ENCODE peak calls at places on chromosomes 16 and 17, in four cellular contexts. K is stomach, V is BE2C, X is left lung. F is an unnamed sample.

GRCh38 chr17:15659663-15660062 is 24.4 kb downstream of the TRIM16 start:
- DNase-seq in K (peak), V (no peak), X (peak), F (peak)

GRCh38 chr16:57894390-57895080 is 76.4 kb downstream of the CNGB1 start:
- DNase-seq in K (no peak), V (no peak), X (no peak), F (no peak)

GRCh38 chr16:87233928-87234327 is 83.3 kb downstream of the C16orf95 start:
- DNase-seq in K (no peak), V (no peak), X (no peak), F (peak)

GRCh38 chr17:6853764-6854442 is 22.4 kb upstream of the TEKT1 start:
- DNase-seq in K (no peak), V (no peak), X (no peak), F (no peak)

GRCh38 chr17:80123791-80124190 is 22.4 kb downstream of the GAA start:
- DNase-seq in K (peak), V (no peak), X (no peak), F (peak)

GRCh38 chr16:71287903-71288302 is 1.3 kb downstream of the CMTR2 start:
- DNase-seq in K (no peak), V (no peak), X (no peak), F (no peak)

GRCh38 chr16:11251525-11252481 is 4.2 kb downstream of the SOCS1 start:
- DNase-seq in K (peak), V (no peak), X (peak), F (peak)

GRCh38 chr17:40857535-40857934 is 9.5 kb downstream of the KRT12 start:
- DNase-seq in K (no peak), V (peak), X (no peak), F (peak)

GRCh38 chr16:8655184-8655717 is 19.2 kb upstream of the ABAT start:
- DNase-seq in K (peak), V (peak), X (no peak), F (peak)

DNA sequence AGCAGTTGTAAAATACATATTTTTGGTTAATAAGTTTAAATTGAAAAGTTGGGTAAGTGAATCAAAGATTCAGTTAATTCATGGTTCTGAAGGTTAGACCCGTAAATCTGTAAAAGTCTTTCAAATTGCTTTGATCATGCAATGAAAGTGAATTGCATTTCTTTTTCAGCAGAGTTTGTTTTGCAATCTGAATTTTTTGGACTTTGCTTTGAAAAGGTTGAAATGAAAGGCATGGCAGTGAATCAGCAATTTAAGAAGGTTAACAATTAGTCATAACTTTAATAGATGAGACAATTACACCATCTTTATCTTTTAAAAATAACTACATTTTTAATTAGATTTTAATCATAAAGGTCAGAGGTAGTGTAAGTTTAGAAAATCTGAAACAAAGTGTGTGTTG is 310.9 kb upstream of the KCNJ16 start:
- DNase-seq in K (no peak), V (no peak), X (no peak), F (peak)
- TF ChIP-seq CTCF in K (no peak), V (no peak), X (no peak), F (no peak)

GRCh38 chr17:51045616-51046526 is 74.8 kb downstream of the SPAG9 start:
- DNase-seq in K (no peak), V (no peak), X (no peak), F (peak)
- H3K4me3 ChIP-seq in K (peak), V (peak), X (no peak), F (peak)

DNA sequence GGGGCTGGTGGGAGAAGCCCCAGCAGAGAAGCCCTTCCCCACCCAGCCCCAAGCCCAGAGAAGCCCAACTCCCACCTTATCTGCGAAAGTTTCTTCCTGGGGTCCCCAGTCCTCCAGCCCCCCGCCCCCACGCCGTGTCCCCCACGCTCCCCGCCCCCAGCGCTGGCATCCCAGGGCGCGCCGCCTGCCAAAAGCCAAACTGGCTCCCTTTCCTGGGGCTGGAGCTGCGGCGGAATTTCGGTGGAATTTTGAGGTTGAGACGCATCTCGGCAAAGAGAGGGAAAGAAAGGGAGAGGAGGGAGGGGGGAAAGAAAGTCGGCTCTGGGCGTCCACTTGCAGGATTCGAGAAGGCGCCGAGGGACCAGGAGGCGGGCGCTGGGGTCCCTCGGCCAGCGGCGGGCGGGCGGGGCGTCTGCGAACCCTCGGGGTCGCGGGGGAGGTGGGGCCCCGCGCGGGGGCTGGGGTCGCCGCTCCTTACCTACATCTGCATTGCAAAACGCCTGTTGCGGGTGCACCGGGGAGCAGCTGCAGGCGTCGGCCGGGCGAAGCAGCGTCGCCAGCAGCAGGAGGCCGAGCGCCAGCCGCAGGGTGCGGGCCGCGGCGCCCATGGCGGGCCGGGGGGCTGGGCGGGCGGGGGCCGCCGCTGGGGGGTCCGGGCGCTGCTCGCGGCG is 571 bp downstream of the TIMP2 start:
- DNase-seq in K (no peak), V (no peak), X (no peak), F (peak)
- TF ChIP-seq CTCF in K (no peak), V (no peak), X (no peak), F (no peak)

DNA sequence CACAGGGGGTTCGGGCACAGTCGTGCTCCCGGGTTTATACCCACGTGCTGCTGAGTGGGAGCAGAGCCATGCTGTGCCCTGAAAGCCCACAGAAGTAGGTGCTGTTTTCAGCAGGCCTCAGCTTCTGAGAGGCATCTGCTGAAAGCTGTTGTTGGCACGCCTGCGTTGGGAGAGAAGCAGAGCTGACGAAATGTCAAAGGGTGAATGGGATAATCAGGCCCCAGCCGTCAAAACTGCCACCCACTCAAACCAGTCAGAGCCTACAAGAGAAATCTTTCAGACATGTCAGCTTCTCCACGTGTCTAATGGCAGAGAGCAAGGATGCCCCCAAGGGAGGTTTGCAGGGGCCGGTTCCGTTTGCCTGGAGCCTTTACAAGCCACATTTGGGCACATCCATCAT is 568.2 kb upstream of the EEF2KMT start:
- DNase-seq in K (no peak), V (no peak), X (no peak), F (no peak)
- H3K4me3 ChIP-seq in K (no peak), V (no peak), X (no peak), F (no peak)

GRCh38 chr16:4734730-4735575 is 616 bp downstream of the DNAAF8 start:
- DNase-seq in K (peak), V (peak), X (peak), F (peak)
- TF ChIP-seq CTCF in K (no peak), V (no peak), X (no peak), F (no peak)

GRCh38 chr17:2051388-2052237 is 3.3 kb upstream of the HIC1 start:
- DNase-seq in K (no peak), V (no peak), X (no peak), F (no peak)
- H3K4me3 ChIP-seq in K (peak), V (no peak), X (no peak), F (no peak)

GRCh38 chr17:57276621-57277020 is 20.3 kb downstream of the MSI2 start:
- DNase-seq in K (no peak), V (no peak), X (no peak), F (no peak)
- TF ChIP-seq CTCF in K (no peak), V (no peak), X (no peak), F (no peak)

GRCh38 chr16:67720236-67720635 is 1.1 kb upstream of the GFOD2 start:
- DNase-seq in K (no peak), V (no peak), X (no peak), F (no peak)
- H3K4me3 ChIP-seq in K (peak), V (peak), X (no peak), F (no peak)

GRCh38 chr16:50581830-50582229 is 33.6 kb downstream of the NKD1 start:
- DNase-seq in K (no peak), V (no peak), X (no peak), F (no peak)

GRCh38 chr16:50583211-50583610 is 35.0 kb downstream of the NKD1 start:
- DNase-seq in K (no peak), V (no peak), X (no peak), F (no peak)

GRCh38 chr16:50578147-50578546 is 30.0 kb downstream of the NKD1 start:
- DNase-seq in K (no peak), V (no peak), X (no peak), F (no peak)

GRCh38 chr16:50576403-50577113 is 28.4 kb downstream of the NKD1 start:
- DNase-seq in K (no peak), V (no peak), X (no peak), F (no peak)

DNA sequence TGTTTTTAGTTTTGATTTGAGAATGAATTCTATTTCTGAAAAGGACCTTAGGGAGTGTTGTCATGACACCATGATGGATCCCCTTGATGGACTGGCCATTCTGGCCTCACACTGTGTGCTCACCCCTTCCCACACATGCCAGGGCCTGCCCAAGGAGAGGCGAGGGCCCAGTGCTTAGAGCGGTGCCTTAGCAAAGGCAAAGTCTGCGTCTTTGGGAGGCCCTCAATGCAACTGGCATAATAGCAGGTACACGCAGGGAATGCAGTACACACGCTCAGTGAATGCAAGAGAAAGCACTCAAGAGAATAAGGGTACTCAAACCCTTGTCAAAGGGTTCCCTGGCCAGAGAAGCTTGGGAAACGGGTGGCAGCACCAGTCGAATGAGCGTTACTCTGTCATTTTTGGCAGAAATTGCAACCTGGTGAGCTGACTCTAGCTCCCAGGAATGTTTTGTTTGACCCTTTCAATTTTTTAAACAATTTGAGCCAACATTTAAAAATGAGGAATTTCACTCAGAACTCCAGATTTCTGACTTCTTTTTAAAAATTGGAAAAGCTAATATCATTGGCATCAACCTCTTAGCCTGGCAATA is 32.1 kb downstream of the NKD1 start:
- DNase-seq in K (no peak), V (no peak), X (no peak), F (no peak)
- TF ChIP-seq CTCF in K (no peak), V (no peak), X (no peak), F (no peak)

DNA sequence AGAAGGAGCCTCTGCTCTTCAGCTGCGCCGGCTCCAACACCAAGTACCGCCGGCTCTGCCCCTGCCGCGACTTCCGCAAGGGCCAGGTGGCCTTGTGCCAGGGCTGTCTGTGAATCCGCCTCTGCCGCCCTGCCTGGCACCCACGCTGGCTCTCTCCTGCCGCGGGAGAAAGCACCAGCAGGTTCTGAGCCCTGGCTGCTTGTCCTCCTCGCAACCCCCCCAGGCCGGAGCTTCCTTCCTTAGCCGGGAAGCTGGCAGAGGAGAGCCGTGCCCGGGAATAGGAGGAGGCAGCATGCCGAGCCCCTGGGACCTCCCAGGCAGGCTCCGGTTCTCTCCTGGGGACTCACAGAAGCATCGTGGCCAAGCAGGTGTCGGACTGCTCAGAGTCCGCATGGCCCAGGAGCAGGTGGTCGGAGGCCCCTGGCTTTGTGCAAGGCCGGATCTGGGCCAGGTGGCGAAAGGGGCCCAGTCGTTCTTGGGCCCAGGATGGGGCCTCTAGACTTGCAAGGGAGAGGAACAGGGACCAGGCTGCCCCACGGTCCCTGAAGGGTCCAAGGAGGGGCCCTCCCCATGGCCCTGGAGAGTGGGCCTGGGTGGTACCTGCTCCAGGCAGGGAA is 80.6 kb downstream of the MGAT5B start:
- DNase-seq in K (no peak), V (no peak), X (no peak), F (no peak)
- H3K4me3 ChIP-seq in K (no peak), V (no peak), X (no peak), F (no peak)

F was measured in cardiac fibroblast.